ENCODE peak calls at places on chromosome 1, in ten cellular contexts. One of them, this sample, is unnamed.

GRCh38 chr1:202310746-202311145 is 31.0 kb downstream of the UBE2T start:
- DNase-seq in CD8-positive, alpha-beta memory T cell: no peak
- DNase-seq in mesendoderm: no peak
- DNase-seq in colonic mucosa: no peak
- DNase-seq in cardiac muscle cell: no peak
- DNase-seq in upper lobe of left lung: no peak
- DNase-seq in naive thymus-derived CD4-positive, alpha-beta T cell: no peak
- DNase-seq in esophagus squamous epithelium: no peak
- DNase-seq in SK-N-SH: no peak
- DNase-seq in effector memory CD4-positive, alpha-beta T cell: no peak
- DNase-seq in this sample: no peak

GRCh38 chr1:31859719-31860118 is 43.9 kb upstream of the SPOCD1 start:
- DNase-seq in CD8-positive, alpha-beta memory T cell: no peak
- DNase-seq in mesendoderm: no peak
- DNase-seq in colonic mucosa: no peak
- DNase-seq in cardiac muscle cell: no peak
- DNase-seq in upper lobe of left lung: no peak
- DNase-seq in naive thymus-derived CD4-positive, alpha-beta T cell: no peak
- DNase-seq in esophagus squamous epithelium: no peak
- DNase-seq in SK-N-SH: no peak
- DNase-seq in effector memory CD4-positive, alpha-beta T cell: no peak
- DNase-seq in this sample: no peak

GRCh38 chr1:9233241-9233941 is 1.2 kb upstream of the H6PD start:
- DNase-seq in CD8-positive, alpha-beta memory T cell: no peak
- DNase-seq in mesendoderm: no peak
- DNase-seq in colonic mucosa: peak; percentile 43
- DNase-seq in cardiac muscle cell: no peak
- DNase-seq in upper lobe of left lung: peak; percentile 89
- DNase-seq in naive thymus-derived CD4-positive, alpha-beta T cell: no peak
- DNase-seq in esophagus squamous epithelium: no peak
- DNase-seq in SK-N-SH: no peak
- DNase-seq in effector memory CD4-positive, alpha-beta T cell: no peak
- DNase-seq in this sample: no peak

GRCh38 chr1:21216835-21217811 is 40.4 kb upstream of the EIF4G3 start:
- DNase-seq in CD8-positive, alpha-beta memory T cell: peak; percentile 41
- DNase-seq in mesendoderm: peak; percentile 75
- DNase-seq in colonic mucosa: peak; percentile 74
- DNase-seq in cardiac muscle cell: peak; percentile 61
- DNase-seq in upper lobe of left lung: peak; percentile 44
- DNase-seq in naive thymus-derived CD4-positive, alpha-beta T cell: peak; percentile 40
- DNase-seq in esophagus squamous epithelium: no peak
- DNase-seq in SK-N-SH: peak; percentile 67
- DNase-seq in effector memory CD4-positive, alpha-beta T cell: peak; percentile 51
- DNase-seq in this sample: peak; percentile 49

GRCh38 chr1:44390277-44390676 is 14.8 kb upstream of the RNF220 start:
- DNase-seq in CD8-positive, alpha-beta memory T cell: no peak
- DNase-seq in mesendoderm: no peak
- DNase-seq in colonic mucosa: no peak
- DNase-seq in cardiac muscle cell: no peak
- DNase-seq in upper lobe of left lung: no peak
- DNase-seq in naive thymus-derived CD4-positive, alpha-beta T cell: no peak
- DNase-seq in esophagus squamous epithelium: no peak
- DNase-seq in SK-N-SH: no peak
- DNase-seq in effector memory CD4-positive, alpha-beta T cell: no peak
- DNase-seq in this sample: no peak

GRCh38 chr1:100720751-100721150 is 1.2 kb downstream of the VCAM1 start:
- DNase-seq in CD8-positive, alpha-beta memory T cell: no peak
- DNase-seq in mesendoderm: no peak
- DNase-seq in colonic mucosa: no peak
- DNase-seq in cardiac muscle cell: no peak
- DNase-seq in upper lobe of left lung: no peak
- DNase-seq in naive thymus-derived CD4-positive, alpha-beta T cell: no peak
- DNase-seq in esophagus squamous epithelium: no peak
- DNase-seq in SK-N-SH: no peak
- DNase-seq in effector memory CD4-positive, alpha-beta T cell: no peak
- DNase-seq in this sample: no peak

GRCh38 chr1:187621961-187622360 is 793.2 kb downstream of the PLA2G4A start:
- DNase-seq in CD8-positive, alpha-beta memory T cell: no peak
- DNase-seq in mesendoderm: no peak
- DNase-seq in colonic mucosa: no peak
- DNase-seq in cardiac muscle cell: no peak
- DNase-seq in upper lobe of left lung: no peak
- DNase-seq in naive thymus-derived CD4-positive, alpha-beta T cell: no peak
- DNase-seq in esophagus squamous epithelium: no peak
- DNase-seq in SK-N-SH: no peak
- DNase-seq in effector memory CD4-positive, alpha-beta T cell: no peak
- DNase-seq in this sample: no peak

GRCh38 chr1:156776942-156777341 is 9.6 kb downstream of the PRCC start:
- DNase-seq in CD8-positive, alpha-beta memory T cell: no peak
- DNase-seq in mesendoderm: peak; percentile 22
- DNase-seq in colonic mucosa: no peak
- DNase-seq in cardiac muscle cell: peak; percentile 10
- DNase-seq in upper lobe of left lung: no peak
- DNase-seq in naive thymus-derived CD4-positive, alpha-beta T cell: no peak
- DNase-seq in esophagus squamous epithelium: no peak
- DNase-seq in SK-N-SH: no peak
- DNase-seq in effector memory CD4-positive, alpha-beta T cell: no peak
- DNase-seq in this sample: no peak

GRCh38 chr1:116075981-116076380 is 35.2 kb upstream of the MAB21L3 start:
- DNase-seq in CD8-positive, alpha-beta memory T cell: no peak
- DNase-seq in mesendoderm: no peak
- DNase-seq in colonic mucosa: no peak
- DNase-seq in cardiac muscle cell: no peak
- DNase-seq in upper lobe of left lung: no peak
- DNase-seq in naive thymus-derived CD4-positive, alpha-beta T cell: no peak
- DNase-seq in esophagus squamous epithelium: no peak
- DNase-seq in SK-N-SH: no peak
- DNase-seq in effector memory CD4-positive, alpha-beta T cell: no peak
- DNase-seq in this sample: no peak

GRCh38 chr1:17903386-17903785 is 148.3 kb downstream of the ACTL8 start:
- DNase-seq in CD8-positive, alpha-beta memory T cell: no peak
- DNase-seq in mesendoderm: no peak
- DNase-seq in colonic mucosa: no peak
- DNase-seq in cardiac muscle cell: no peak
- DNase-seq in upper lobe of left lung: no peak
- DNase-seq in naive thymus-derived CD4-positive, alpha-beta T cell: no peak
- DNase-seq in esophagus squamous epithelium: no peak
- DNase-seq in SK-N-SH: no peak
- DNase-seq in effector memory CD4-positive, alpha-beta T cell: no peak
- DNase-seq in this sample: no peak

GRCh38 chr1:6208723-6209660 is 3.1 kb downstream of the RNF207 start:
- DNase-seq in CD8-positive, alpha-beta memory T cell: no peak
- DNase-seq in mesendoderm: peak; percentile 50
- DNase-seq in colonic mucosa: peak; percentile 37
- DNase-seq in cardiac muscle cell: peak; percentile 51
- DNase-seq in upper lobe of left lung: no peak
- DNase-seq in naive thymus-derived CD4-positive, alpha-beta T cell: peak; percentile 20
- DNase-seq in esophagus squamous epithelium: no peak
- DNase-seq in SK-N-SH: peak; percentile 93
- DNase-seq in effector memory CD4-positive, alpha-beta T cell: no peak
- DNase-seq in this sample: peak; percentile 72

GRCh38 chr1:32953495-32953894 is 11.1 kb downstream of the RNF19B start:
- DNase-seq in CD8-positive, alpha-beta memory T cell: no peak
- DNase-seq in mesendoderm: no peak
- DNase-seq in colonic mucosa: no peak
- DNase-seq in cardiac muscle cell: no peak
- DNase-seq in upper lobe of left lung: no peak
- DNase-seq in naive thymus-derived CD4-positive, alpha-beta T cell: no peak
- DNase-seq in esophagus squamous epithelium: no peak
- DNase-seq in SK-N-SH: no peak
- DNase-seq in effector memory CD4-positive, alpha-beta T cell: no peak
- DNase-seq in this sample: no peak

GRCh38 chr1:215824245-215824644 is 257.1 kb downstream of the KCTD3 start:
- DNase-seq in CD8-positive, alpha-beta memory T cell: no peak
- DNase-seq in mesendoderm: peak; percentile 73
- DNase-seq in colonic mucosa: no peak
- DNase-seq in cardiac muscle cell: peak; percentile 1
- DNase-seq in upper lobe of left lung: no peak
- DNase-seq in naive thymus-derived CD4-positive, alpha-beta T cell: no peak
- DNase-seq in esophagus squamous epithelium: no peak
- DNase-seq in SK-N-SH: no peak
- DNase-seq in effector memory CD4-positive, alpha-beta T cell: no peak
- DNase-seq in this sample: peak; percentile 12

GRCh38 chr1:221458430-221459156 is 283.3 kb downstream of the DUSP10 start:
- DNase-seq in CD8-positive, alpha-beta memory T cell: no peak
- DNase-seq in mesendoderm: no peak
- DNase-seq in colonic mucosa: no peak
- DNase-seq in cardiac muscle cell: no peak
- DNase-seq in upper lobe of left lung: no peak
- DNase-seq in naive thymus-derived CD4-positive, alpha-beta T cell: no peak
- DNase-seq in esophagus squamous epithelium: no peak
- DNase-seq in SK-N-SH: peak; percentile 44
- DNase-seq in effector memory CD4-positive, alpha-beta T cell: no peak
- DNase-seq in this sample: no peak

GRCh38 chr1:5997316-5997715 is 5.1 kb upstream of the NPHP4 start:
- DNase-seq in CD8-positive, alpha-beta memory T cell: no peak
- DNase-seq in mesendoderm: no peak
- DNase-seq in colonic mucosa: no peak
- DNase-seq in cardiac muscle cell: no peak
- DNase-seq in upper lobe of left lung: no peak
- DNase-seq in naive thymus-derived CD4-positive, alpha-beta T cell: no peak
- DNase-seq in esophagus squamous epithelium: no peak
- DNase-seq in SK-N-SH: no peak
- DNase-seq in effector memory CD4-positive, alpha-beta T cell: no peak
- DNase-seq in this sample: no peak

GRCh38 chr1:90357980-90358379 is 359.1 kb downstream of the BARHL2 start:
- DNase-seq in CD8-positive, alpha-beta memory T cell: no peak
- DNase-seq in mesendoderm: no peak
- DNase-seq in colonic mucosa: no peak
- DNase-seq in cardiac muscle cell: no peak
- DNase-seq in upper lobe of left lung: no peak
- DNase-seq in naive thymus-derived CD4-positive, alpha-beta T cell: no peak
- DNase-seq in esophagus squamous epithelium: no peak
- DNase-seq in SK-N-SH: no peak
- DNase-seq in effector memory CD4-positive, alpha-beta T cell: no peak
- DNase-seq in this sample: no peak

GRCh38 chr1:71706030-71706671 is 576.2 kb downstream of the NEGR1 start:
- DNase-seq in CD8-positive, alpha-beta memory T cell: no peak
- DNase-seq in mesendoderm: no peak
- DNase-seq in colonic mucosa: no peak
- DNase-seq in cardiac muscle cell: no peak
- DNase-seq in upper lobe of left lung: no peak
- DNase-seq in naive thymus-derived CD4-positive, alpha-beta T cell: no peak
- DNase-seq in esophagus squamous epithelium: no peak
- DNase-seq in SK-N-SH: peak; percentile 46
- DNase-seq in effector memory CD4-positive, alpha-beta T cell: no peak
- DNase-seq in this sample: peak; percentile 18

GRCh38 chr1:52636701-52637695 is 4.0 kb downstream of the SHISAL2A start:
- DNase-seq in CD8-positive, alpha-beta memory T cell: peak; percentile 87
- DNase-seq in mesendoderm: peak; percentile 90
- DNase-seq in colonic mucosa: no peak
- DNase-seq in cardiac muscle cell: no peak
- DNase-seq in upper lobe of left lung: peak; percentile 62
- DNase-seq in naive thymus-derived CD4-positive, alpha-beta T cell: peak; percentile 39
- DNase-seq in esophagus squamous epithelium: no peak
- DNase-seq in SK-N-SH: no peak
- DNase-seq in effector memory CD4-positive, alpha-beta T cell: peak; percentile 56
- DNase-seq in this sample: no peak

GRCh38 chr1:109880961-109881894 is 29.4 kb upstream of the CSF1 start:
- DNase-seq in CD8-positive, alpha-beta memory T cell: no peak
- DNase-seq in mesendoderm: no peak
- DNase-seq in colonic mucosa: no peak
- DNase-seq in cardiac muscle cell: no peak
- DNase-seq in upper lobe of left lung: no peak
- DNase-seq in naive thymus-derived CD4-positive, alpha-beta T cell: no peak
- DNase-seq in esophagus squamous epithelium: no peak
- DNase-seq in SK-N-SH: no peak
- DNase-seq in effector memory CD4-positive, alpha-beta T cell: no peak
- DNase-seq in this sample: no peak
- H3K4me1 ChIP-seq in CD8-positive, alpha-beta memory T cell: no peaks in the 10 kb centered on the region
- H3K4me1 ChIP-seq in mesendoderm: peaks cover 19% of the 10 kb centered on the region
- H3K4me1 ChIP-seq in colonic mucosa: no peaks in the 10 kb centered on the region
- H3K4me1 ChIP-seq in cardiac muscle cell: peaks cover 13% of the 10 kb centered on the region
- H3K4me1 ChIP-seq in upper lobe of left lung: peaks cover 32% of the 10 kb centered on the region
- H3K4me1 ChIP-seq in naive thymus-derived CD4-positive, alpha-beta T cell: no peaks in the 10 kb centered on the region
- H3K4me1 ChIP-seq in esophagus squamous epithelium: peaks cover 53% of the 10 kb centered on the region
- H3K4me1 ChIP-seq in SK-N-SH: peaks cover 16% of the 10 kb centered on the region
- H3K4me1 ChIP-seq in effector memory CD4-positive, alpha-beta T cell: no peaks in the 10 kb centered on the region
- H3K4me1 ChIP-seq in this sample: no peaks in the 10 kb centered on the region

DNA sequence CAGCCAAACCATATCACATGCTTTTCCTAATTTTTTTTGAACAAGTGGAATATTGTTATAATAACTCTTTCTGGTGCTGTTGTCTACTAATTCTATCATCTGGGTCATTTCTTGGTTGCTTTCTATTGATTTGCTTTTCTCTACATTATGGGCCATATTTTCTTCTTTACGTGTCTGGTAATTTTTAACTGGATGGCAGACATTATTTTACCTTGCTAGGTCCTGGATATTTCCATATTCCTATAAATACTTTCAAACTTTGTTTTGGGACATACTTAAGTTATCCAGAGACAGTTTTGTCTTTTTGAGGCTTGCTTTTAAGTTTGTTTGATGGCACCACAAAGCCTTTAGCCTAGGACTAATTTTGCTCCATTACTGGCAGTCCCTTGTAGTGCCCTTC is 11.3 kb downstream of the HS2ST1 start:
- DNase-seq in CD8-positive, alpha-beta memory T cell: no peak
- DNase-seq in mesendoderm: no peak
- DNase-seq in colonic mucosa: no peak
- DNase-seq in cardiac muscle cell: no peak
- DNase-seq in upper lobe of left lung: no peak
- DNase-seq in naive thymus-derived CD4-positive, alpha-beta T cell: no peak
- DNase-seq in esophagus squamous epithelium: no peak
- DNase-seq in SK-N-SH: no peak
- DNase-seq in effector memory CD4-positive, alpha-beta T cell: no peak
- DNase-seq in this sample: no peak
- H3K36me3 ChIP-seq in CD8-positive, alpha-beta memory T cell: no peaks in the 10 kb centered on the region
- H3K36me3 ChIP-seq in mesendoderm: no peaks in the 10 kb centered on the region
- H3K36me3 ChIP-seq in colonic mucosa: no peaks in the 10 kb centered on the region
- H3K36me3 ChIP-seq in cardiac muscle cell: no peaks in the 10 kb centered on the region
- H3K36me3 ChIP-seq in upper lobe of left lung: no peaks in the 10 kb centered on the region
- H3K36me3 ChIP-seq in naive thymus-derived CD4-positive, alpha-beta T cell: no peaks in the 10 kb centered on the region
- H3K36me3 ChIP-seq in esophagus squamous epithelium: no peaks in the 10 kb centered on the region
- H3K36me3 ChIP-seq in SK-N-SH: no peaks in the 10 kb centered on the region
- H3K36me3 ChIP-seq in effector memory CD4-positive, alpha-beta T cell: no peaks in the 10 kb centered on the region
- H3K36me3 ChIP-seq in this sample: no peaks in the 10 kb centered on the region

DNA sequence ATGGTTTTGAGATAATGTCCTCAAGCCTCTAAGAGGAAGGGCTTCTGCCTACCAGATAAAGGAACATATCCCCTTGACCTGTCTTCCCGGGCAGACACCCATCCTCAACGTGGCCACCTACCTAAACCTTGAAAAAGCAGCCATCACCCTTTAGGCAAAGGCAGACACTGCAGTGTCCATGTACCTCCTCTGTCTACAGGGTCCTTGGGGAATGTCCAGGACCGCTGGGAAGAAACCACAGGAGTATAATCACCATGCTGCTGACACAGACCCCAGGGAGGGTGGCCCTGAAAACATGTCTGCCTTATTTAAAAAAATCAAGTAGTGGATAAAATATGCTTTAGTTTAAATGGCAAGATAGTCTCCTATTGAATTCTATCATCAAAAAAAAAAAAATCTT is 16.6 kb downstream of the BCAR3 start:
- DNase-seq in CD8-positive, alpha-beta memory T cell: no peak
- DNase-seq in mesendoderm: no peak
- DNase-seq in colonic mucosa: no peak
- DNase-seq in cardiac muscle cell: no peak
- DNase-seq in upper lobe of left lung: no peak
- DNase-seq in naive thymus-derived CD4-positive, alpha-beta T cell: no peak
- DNase-seq in esophagus squamous epithelium: no peak
- DNase-seq in SK-N-SH: peak; percentile 38
- DNase-seq in effector memory CD4-positive, alpha-beta T cell: no peak
- DNase-seq in this sample: peak; percentile 49
- H3K4me1 ChIP-seq in CD8-positive, alpha-beta memory T cell: no peaks in the 10 kb centered on the region
- H3K4me1 ChIP-seq in mesendoderm: peaks cover 38% of the 10 kb centered on the region
- H3K4me1 ChIP-seq in colonic mucosa: no peaks in the 10 kb centered on the region
- H3K4me1 ChIP-seq in cardiac muscle cell: peaks cover 13% of the 10 kb centered on the region
- H3K4me1 ChIP-seq in upper lobe of left lung: peaks cover 50% of the 10 kb centered on the region
- H3K4me1 ChIP-seq in naive thymus-derived CD4-positive, alpha-beta T cell: no peaks in the 10 kb centered on the region
- H3K4me1 ChIP-seq in esophagus squamous epithelium: peaks cover 84% of the 10 kb centered on the region
- H3K4me1 ChIP-seq in SK-N-SH: peaks cover 67% of the 10 kb centered on the region
- H3K4me1 ChIP-seq in effector memory CD4-positive, alpha-beta T cell: no peaks in the 10 kb centered on the region
- H3K4me1 ChIP-seq in this sample: peaks cover 43% of the 10 kb centered on the region

GRCh38 chr1:179860667-179861066 is 16.9 kb downstream of the TOR1AIP2 start:
- DNase-seq in CD8-positive, alpha-beta memory T cell: no peak
- DNase-seq in mesendoderm: no peak
- DNase-seq in colonic mucosa: no peak
- DNase-seq in cardiac muscle cell: no peak
- DNase-seq in upper lobe of left lung: no peak
- DNase-seq in naive thymus-derived CD4-positive, alpha-beta T cell: no peak
- DNase-seq in esophagus squamous epithelium: no peak
- DNase-seq in SK-N-SH: no peak
- DNase-seq in effector memory CD4-positive, alpha-beta T cell: no peak
- DNase-seq in this sample: no peak
- H3K36me3 ChIP-seq in CD8-positive, alpha-beta memory T cell: peaks cover 10% of the 10 kb centered on the region
- H3K36me3 ChIP-seq in mesendoderm: peaks cover 11% of the 10 kb centered on the region
- H3K36me3 ChIP-seq in colonic mucosa: no peaks in the 10 kb centered on the region
- H3K36me3 ChIP-seq in cardiac muscle cell: peaks cover 36% of the 10 kb centered on the region
- H3K36me3 ChIP-seq in upper lobe of left lung: peaks cover 18% of the 10 kb centered on the region
- H3K36me3 ChIP-seq in naive thymus-derived CD4-positive, alpha-beta T cell: peaks cover 5% of the 10 kb centered on the region
- H3K36me3 ChIP-seq in esophagus squamous epithelium: peaks cover 16% of the 10 kb centered on the region
- H3K36me3 ChIP-seq in SK-N-SH: peaks cover 78% of the 10 kb centered on the region
- H3K36me3 ChIP-seq in effector memory CD4-positive, alpha-beta T cell: peaks cover 32% of the 10 kb centered on the region
- H3K36me3 ChIP-seq in this sample: peaks cover 50% of the 10 kb centered on the region

This sample was measured in BE2C.